ENCODE peak calls at places on chromosome 21, in nine cellular contexts. Y, K, X, F, I, Z, B, O and H are unnamed samples. For H3K4me1 and H3K9me3, the result is how much of the 10 kb centered on the place peaks cover.

GRCh38 chr21:34673006-34673405 is 4.2 kb downstream of the CLIC6 start:
- DNase-seq in Y (no peak), K (no peak), X (no peak), F (no peak), I (no peak), Z (no peak), B (no peak), O (no peak), H (no peak)

GRCh38 chr21:46334351-46335140 is 10.6 kb downstream of the PCNT start:
- DNase-seq in Y (no peak), K (no peak), X (no peak), F (no peak), I (no peak), Z (no peak), B (no peak), O (no peak), H (no peak)

GRCh38 chr21:26925636-26926035 is 41.3 kb downstream of the ADAMTS5 start:
- DNase-seq in Y (no peak), K (no peak), X (no peak), F (no peak), I (no peak), Z (no peak), B (no peak), O (no peak), H (no peak)

GRCh38 chr21:39422468-39423241 is 22.9 kb downstream of the LCA5L start:
- DNase-seq in Y (no peak), K (no peak), X (no peak), F (no peak), I (no peak), Z (no peak), B (no peak), O (no peak), H (no peak)

GRCh38 chr21:24046816-24047443 is 1560.4 kb downstream of the MRPL39 start:
- DNase-seq in Y (no peak), K (no peak), X (no peak), F (no peak), I (no peak), Z (no peak), B (no peak), O (no peak), H (no peak)

GRCh38 chr21:37455504-37455911 is 88.9 kb downstream of the DYRK1A start:
- DNase-seq in Y (no peak), K (peak), X (no peak), F (no peak), I (no peak), Z (no peak), B (no peak), O (no peak), H (no peak)

GRCh38 chr21:20452935-20453334 is 545.3 kb upstream of the NCAM2 start:
- DNase-seq in Y (no peak), K (no peak), X (no peak), F (no peak), I (no peak), Z (no peak), B (no peak), O (no peak), H (no peak)

GRCh38 chr21:34881894-34882371 is 167.2 kb downstream of the RUNX1 start:
- DNase-seq in Y (no peak), K (no peak), X (no peak), F (no peak), I (no peak), Z (no peak), B (no peak), O (no peak), H (no peak)

GRCh38 chr21:33268736-33269441 is 2.7 kb downstream of the IL10RB start:
- DNase-seq in Y (no peak), K (peak), X (no peak), F (no peak), I (no peak), Z (peak), B (no peak), O (peak), H (peak)

GRCh38 chr21:28148400-28149064 is 844.1 kb downstream of the LTN1 start:
- DNase-seq in Y (no peak), K (peak), X (no peak), F (no peak), I (no peak), Z (no peak), B (no peak), O (no peak), H (no peak)

GRCh38 chr21:23452384-23453083 is 2154.7 kb downstream of the MRPL39 start:
- DNase-seq in Y (no peak), K (peak), X (no peak), F (no peak), I (no peak), Z (no peak), B (peak), O (no peak), H (no peak)

GRCh38 chr21:46189213-46189958 is 5.1 kb upstream of the SPATC1L start:
- DNase-seq in Y (no peak), K (no peak), X (no peak), F (no peak), I (peak), Z (no peak), B (peak), O (no peak), H (no peak)

GRCh38 chr21:37374026-37374425 is 7.5 kb downstream of the DYRK1A start:
- DNase-seq in Y (no peak), K (no peak), X (no peak), F (no peak), I (no peak), Z (no peak), B (no peak), O (no peak), H (no peak)

GRCh38 chr21:18493420-18493819 is 89.8 kb upstream of the TMPRSS15 start:
- DNase-seq in Y (no peak), K (no peak), X (no peak), F (no peak), I (no peak), Z (no peak), B (peak), O (no peak), H (no peak)

GRCh38 chr21:39175665-39176064 is 7.6 kb downstream of the PSMG1 start:
- DNase-seq in Y (no peak), K (no peak), X (no peak), F (no peak), I (no peak), Z (no peak), B (no peak), O (no peak), H (no peak)

GRCh38 chr21:45089964-45090363 is 15.6 kb downstream of the ADARB1 start:
- DNase-seq in Y (no peak), K (no peak), X (no peak), F (no peak), I (no peak), Z (no peak), B (no peak), O (no peak), H (no peak)
- H3K4me1 ChIP-seq in Y (under half), K (under half), X (under half), F (under half), I (half or more), Z (under half), B (under half), O (under half), H (under half)

GRCh38 chr21:43622796-43623195 is 36.5 kb downstream of the HSF2BP start:
- DNase-seq in Y (no peak), K (no peak), X (no peak), F (no peak), I (no peak), Z (no peak), B (no peak), O (no peak), H (no peak)
- H3K9me3 ChIP-seq in Y (under half), K (under half), X (under half), F (under half), I (under half), Z (under half), B (under half), O (under half), H (under half)

GRCh38 chr21:42672699-42673458 is 19.5 kb downstream of the PDE9A start:
- DNase-seq in Y (no peak), K (no peak), X (no peak), F (no peak), I (no peak), Z (no peak), B (no peak), O (no peak), H (no peak)

GRCh38 chr21:42671778-42672593 is 18.6 kb downstream of the PDE9A start:
- DNase-seq in Y (no peak), K (no peak), X (no peak), F (no peak), I (no peak), Z (no peak), B (no peak), O (no peak), H (peak)

GRCh38 chr21:42674351-42674940 is 21.0 kb downstream of the PDE9A start:
- DNase-seq in Y (no peak), K (peak), X (no peak), F (peak), I (peak), Z (no peak), B (no peak), O (no peak), H (no peak)

GRCh38 chr21:42675403-42675802 is 22.0 kb downstream of the PDE9A start:
- DNase-seq in Y (no peak), K (peak), X (no peak), F (no peak), I (no peak), Z (no peak), B (no peak), O (no peak), H (no peak)

GRCh38 chr21:42673633-42674328 is 20.4 kb downstream of the PDE9A start:
- DNase-seq in Y (no peak), K (no peak), X (no peak), F (no peak), I (no peak), Z (no peak), B (no peak), O (no peak), H (no peak)
- H3K4me3 ChIP-seq in Y (peak), K (peak), X (no peak), F (no peak), I (peak), Z (no peak), B (no peak), O (no peak), H (no peak)

GRCh38 chr21:36209626-36210171 is 53.1 kb downstream of the DOP1B start:
- DNase-seq in Y (peak), K (peak), X (no peak), F (no peak), I (no peak), Z (peak), B (peak), O (peak), H (peak)
- H3K4me1 ChIP-seq in Y (under half), K (under half), X (under half), F (under half), I (under half), Z (under half), B (under half), O (under half), H (under half)